ENCODE peak calls at places on chromosomes 4 and X, in six cellular contexts. One of them, this sample, is unnamed.

GRCh38 chr4:137531121-137531520 is 1.2 kb downstream of the PCDH18 start:
- DNase-seq in body of pancreas: no peak
- DNase-seq in sigmoid colon: no peak
- DNase-seq in suprapubic skin: no peak
- DNase-seq in tibial nerve: no peak
- DNase-seq in right lobe of liver: no peak
- DNase-seq in this sample: no peak

GRCh38 chrX:37879692-37880091 is 32.3 kb upstream of the DYNLT3 start:
- DNase-seq in sigmoid colon: no peak
- DNase-seq in right lobe of liver: no peak
- DNase-seq in suprapubic skin: no peak
- DNase-seq in tibial nerve: no peak
- DNase-seq in body of pancreas: no peak
- DNase-seq in this sample: no peak

GRCh38 chrX:149255860-149256259 is 249.2 kb downstream of the IDS start:
- DNase-seq in suprapubic skin: no peak
- DNase-seq in right lobe of liver: no peak
- DNase-seq in body of pancreas: no peak
- DNase-seq in sigmoid colon: no peak
- DNase-seq in tibial nerve: no peak
- DNase-seq in this sample: no peak

GRCh38 chrX:120291211-120291610 is 20.1 kb downstream of the TMEM255A start:
- DNase-seq in body of pancreas: no peak
- DNase-seq in right lobe of liver: no peak
- DNase-seq in sigmoid colon: no peak
- DNase-seq in tibial nerve: no peak
- DNase-seq in suprapubic skin: no peak
- DNase-seq in this sample: no peak

GRCh38 chr4:23929248-23929647 is 39.4 kb upstream of the PPARGC1A start:
- DNase-seq in body of pancreas: no peak
- DNase-seq in right lobe of liver: no peak
- DNase-seq in tibial nerve: no peak
- DNase-seq in suprapubic skin: no peak
- DNase-seq in sigmoid colon: no peak
- DNase-seq in this sample: no peak

GRCh38 chr4:94889961-94890360 is 132.2 kb downstream of the BMPR1B start:
- DNase-seq in sigmoid colon: no peak
- DNase-seq in body of pancreas: no peak
- DNase-seq in suprapubic skin: no peak
- DNase-seq in tibial nerve: no peak
- DNase-seq in right lobe of liver: no peak
- DNase-seq in this sample: no peak

GRCh38 chr4:8314691-8315255 is 45.2 kb downstream of the HTRA3 start:
- DNase-seq in right lobe of liver: peak; percentile 17
- DNase-seq in body of pancreas: peak; percentile 4
- DNase-seq in sigmoid colon: peak; percentile 35
- DNase-seq in suprapubic skin: peak; percentile 41
- DNase-seq in tibial nerve: no peak
- DNase-seq in this sample: no peak

GRCh38 chr4:152100378-152101201 is 339.8 kb upstream of the GATB start:
- DNase-seq in tibial nerve: no peak
- DNase-seq in sigmoid colon: no peak
- DNase-seq in right lobe of liver: no peak
- DNase-seq in body of pancreas: no peak
- DNase-seq in suprapubic skin: no peak
- DNase-seq in this sample: peak; percentile 38

GRCh38 chr4:185566972-185567749 is 31.9 kb upstream of the PDLIM3 start:
- DNase-seq in suprapubic skin: no peak
- DNase-seq in right lobe of liver: no peak
- DNase-seq in body of pancreas: peak; percentile 42
- DNase-seq in tibial nerve: no peak
- DNase-seq in sigmoid colon: peak; percentile 68
- DNase-seq in this sample: no peak

GRCh38 chr4:140150886-140151699 is 2.9 kb downstream of the MAML3 start:
- DNase-seq in body of pancreas: peak; percentile 89
- DNase-seq in right lobe of liver: peak; percentile 97
- DNase-seq in sigmoid colon: peak; percentile 96
- DNase-seq in tibial nerve: peak; percentile 78
- DNase-seq in suprapubic skin: peak; percentile 92
- DNase-seq in this sample: peak; percentile 87

GRCh38 chr4:7960790-7961655 is 21.4 kb upstream of the AFAP1 start:
- DNase-seq in tibial nerve: no peak
- DNase-seq in body of pancreas: peak; percentile 52
- DNase-seq in right lobe of liver: no peak
- DNase-seq in sigmoid colon: peak; percentile 94
- DNase-seq in suprapubic skin: no peak
- DNase-seq in this sample: no peak

GRCh38 chrX:119541188-119541587 is 24.0 kb downstream of the STEEP1 start:
- DNase-seq in body of pancreas: no peak
- DNase-seq in suprapubic skin: no peak
- DNase-seq in right lobe of liver: no peak
- DNase-seq in sigmoid colon: no peak
- DNase-seq in tibial nerve: no peak
- DNase-seq in this sample: no peak

GRCh38 chr4:116357758-116358157 is 727.6 kb downstream of the TRAM1L1 start:
- DNase-seq in body of pancreas: peak; percentile 79
- DNase-seq in right lobe of liver: peak; percentile 51
- DNase-seq in tibial nerve: no peak
- DNase-seq in sigmoid colon: no peak
- DNase-seq in suprapubic skin: no peak
- DNase-seq in this sample: peak; percentile 11

GRCh38 chr4:97942951-97943350 is 200.3 kb downstream of the STPG2 start:
- DNase-seq in sigmoid colon: no peak
- DNase-seq in tibial nerve: no peak
- DNase-seq in right lobe of liver: no peak
- DNase-seq in suprapubic skin: no peak
- DNase-seq in body of pancreas: no peak
- DNase-seq in this sample: no peak

GRCh38 chr4:187021436-187022205 is 298.0 kb upstream of the FAT1 start:
- DNase-seq in body of pancreas: no peak
- DNase-seq in sigmoid colon: no peak
- DNase-seq in suprapubic skin: no peak
- DNase-seq in tibial nerve: no peak
- DNase-seq in right lobe of liver: no peak
- DNase-seq in this sample: no peak

GRCh38 chr4:7978489-7978888 is 38.8 kb upstream of the AFAP1 start:
- DNase-seq in tibial nerve: no peak
- DNase-seq in suprapubic skin: no peak
- DNase-seq in right lobe of liver: no peak
- DNase-seq in sigmoid colon: no peak
- DNase-seq in body of pancreas: no peak
- DNase-seq in this sample: peak; percentile 77

GRCh38 chr4:108013332-108013731 is 23.6 kb downstream of the HADH start:
- DNase-seq in tibial nerve: no peak
- DNase-seq in right lobe of liver: no peak
- DNase-seq in body of pancreas: no peak
- DNase-seq in sigmoid colon: no peak
- DNase-seq in suprapubic skin: no peak
- DNase-seq in this sample: no peak

GRCh38 chr4:149823770-149824221 is 8.2 kb upstream of the IQCM start:
- DNase-seq in sigmoid colon: no peak
- DNase-seq in right lobe of liver: no peak
- DNase-seq in tibial nerve: no peak
- DNase-seq in body of pancreas: no peak
- DNase-seq in suprapubic skin: no peak
- DNase-seq in this sample: no peak

GRCh38 chr4:165094873-165095272 is 17.8 kb downstream of the TMEM192 start:
- DNase-seq in tibial nerve: no peak
- DNase-seq in sigmoid colon: no peak
- DNase-seq in suprapubic skin: no peak
- DNase-seq in right lobe of liver: no peak
- DNase-seq in body of pancreas: no peak
- DNase-seq in this sample: no peak

GRCh38 chr4:138348055-138348454 is 105.9 kb upstream of the SLC7A11 start:
- DNase-seq in tibial nerve: no peak
- DNase-seq in sigmoid colon: no peak
- DNase-seq in suprapubic skin: no peak
- DNase-seq in right lobe of liver: no peak
- DNase-seq in body of pancreas: no peak
- DNase-seq in this sample: no peak

GRCh38 chrX:141904262-141904661 is 568 bp downstream of the MAGEC1 start:
- DNase-seq in right lobe of liver: no peak
- DNase-seq in body of pancreas: no peak
- DNase-seq in sigmoid colon: no peak
- DNase-seq in suprapubic skin: no peak
- DNase-seq in tibial nerve: no peak
- DNase-seq in this sample: no peak

GRCh38 chrX:97399400-97399799 is 515.7 kb downstream of the RPA4 start:
- DNase-seq in body of pancreas: no peak
- DNase-seq in tibial nerve: no peak
- DNase-seq in sigmoid colon: no peak
- DNase-seq in right lobe of liver: no peak
- DNase-seq in suprapubic skin: no peak
- DNase-seq in this sample: no peak

GRCh38 chrX:48894891-48895290 is 2.7 kb downstream of the TIMM17B start:
- DNase-seq in tibial nerve: no peak
- DNase-seq in right lobe of liver: no peak
- DNase-seq in suprapubic skin: peak; percentile 35
- DNase-seq in body of pancreas: no peak
- DNase-seq in sigmoid colon: no peak
- DNase-seq in this sample: no peak

GRCh38 chrX:122880952-122881351 is 303.1 kb upstream of the GRIA3 start:
- DNase-seq in tibial nerve: no peak
- DNase-seq in suprapubic skin: no peak
- DNase-seq in right lobe of liver: no peak
- DNase-seq in sigmoid colon: no peak
- DNase-seq in body of pancreas: no peak
- DNase-seq in this sample: no peak

DNA sequence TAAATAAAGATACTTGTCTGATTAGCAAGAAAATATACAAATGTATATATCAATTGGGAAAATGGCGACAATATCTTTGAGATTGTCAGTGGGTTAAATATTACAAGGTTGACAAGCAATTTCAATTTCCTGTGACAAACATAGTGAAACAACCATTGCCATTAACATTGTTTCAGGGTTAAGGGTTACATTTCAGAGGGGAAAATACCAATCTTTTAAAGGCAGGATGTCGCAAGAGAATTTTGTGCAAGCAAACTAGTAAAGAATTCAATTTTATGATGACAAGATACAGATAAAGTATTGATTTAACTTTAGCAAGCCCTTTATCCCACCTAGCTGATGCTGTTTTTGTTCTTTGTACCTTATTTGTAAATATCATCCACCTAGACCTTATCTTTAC is 305.8 kb upstream of the GRIA3 start:
- DNase-seq in suprapubic skin: no peak
- DNase-seq in body of pancreas: no peak
- DNase-seq in right lobe of liver: no peak
- DNase-seq in tibial nerve: no peak
- DNase-seq in sigmoid colon: no peak
- DNase-seq in this sample: no peak
- TF ChIP-seq POLR2A in suprapubic skin: no peak
- TF ChIP-seq POLR2A in body of pancreas: no peak
- TF ChIP-seq POLR2A in right lobe of liver: no peak
- TF ChIP-seq POLR2A in tibial nerve: no peak
- TF ChIP-seq POLR2A in sigmoid colon: no peak
- TF ChIP-seq POLR2A in this sample: no peak

GRCh38 chrX:130268500-130269170 is at the start of gene ZNF280C:
- DNase-seq in suprapubic skin: peak; percentile 90
- DNase-seq in tibial nerve: peak; percentile 49
- DNase-seq in body of pancreas: peak; percentile 89
- DNase-seq in sigmoid colon: peak; percentile 94
- DNase-seq in right lobe of liver: peak; percentile 85
- DNase-seq in this sample: peak; percentile 92
- TF ChIP-seq POLR2A in suprapubic skin: peak; percentile 24
- TF ChIP-seq POLR2A in tibial nerve: peak; percentile 32
- TF ChIP-seq POLR2A in body of pancreas: peak; percentile 91
- TF ChIP-seq POLR2A in sigmoid colon: peak; percentile 45
- TF ChIP-seq POLR2A in right lobe of liver: peak; percentile 78
- TF ChIP-seq POLR2A in this sample: peak; percentile 83

DNA sequence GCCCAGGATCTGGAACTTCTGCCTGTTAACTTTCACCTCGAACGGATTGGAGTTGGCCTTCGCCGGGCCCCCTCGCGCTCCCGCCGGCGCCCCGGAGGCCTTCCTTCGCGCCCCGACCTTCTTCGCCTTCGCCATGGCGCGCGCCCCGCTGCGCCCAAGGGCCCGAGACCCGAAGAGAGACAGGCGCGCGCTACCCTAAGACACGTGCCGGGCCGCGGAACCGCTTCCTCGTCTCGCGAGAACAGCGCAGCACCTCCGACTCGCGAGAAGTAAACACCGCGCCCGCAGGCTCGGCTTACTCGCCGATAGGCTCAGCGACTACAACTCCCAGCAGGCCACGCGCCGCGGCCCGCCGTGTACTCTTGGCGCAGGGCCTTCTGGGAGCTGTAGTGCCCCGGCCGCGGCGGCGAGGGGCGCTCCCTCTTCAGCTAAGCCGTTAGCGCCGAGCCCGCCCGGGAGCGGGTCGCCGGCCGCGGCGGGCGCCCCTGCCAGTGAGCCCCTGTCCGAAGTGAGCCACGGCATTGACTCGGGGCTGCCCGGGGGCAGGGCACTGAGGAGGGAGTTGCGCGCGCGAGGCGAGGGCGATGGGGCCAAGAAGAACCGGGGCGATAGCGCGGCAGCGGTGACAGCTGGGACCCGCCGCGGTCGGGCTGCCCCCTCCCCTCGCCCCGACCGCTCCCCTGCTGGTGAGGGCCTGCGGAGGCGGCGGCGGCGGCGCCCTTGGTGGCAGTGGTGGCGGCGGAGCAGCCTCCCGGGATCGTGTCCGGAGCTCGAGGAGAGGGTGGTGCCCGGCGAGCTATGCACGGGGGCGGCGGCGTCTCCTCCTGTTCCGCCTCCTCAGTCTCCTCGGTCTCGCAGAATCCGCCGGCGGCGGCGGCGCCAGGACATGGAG is at the start of the genes GRK4 and NOP14:
- DNase-seq in body of pancreas: peak; percentile 99
- DNase-seq in sigmoid colon: peak; percentile 99
- DNase-seq in tibial nerve: peak; percentile 96
- DNase-seq in suprapubic skin: peak; percentile 99
- DNase-seq in right lobe of liver: peak; percentile 99
- DNase-seq in this sample: peak; percentile 98
- TF ChIP-seq POLR2A in body of pancreas: peak; percentile 73
- TF ChIP-seq POLR2A in sigmoid colon: peak; percentile 18
- TF ChIP-seq POLR2A in tibial nerve: peak; percentile 6
- TF ChIP-seq POLR2A in suprapubic skin: no peak
- TF ChIP-seq POLR2A in right lobe of liver: peak; percentile 72
- TF ChIP-seq POLR2A in this sample: peak; percentile 72

GRCh38 chr4:41435509-41435908 is 102.4 kb upstream of the LIMCH1 start:
- DNase-seq in right lobe of liver: no peak
- DNase-seq in sigmoid colon: no peak
- DNase-seq in suprapubic skin: no peak
- DNase-seq in tibial nerve: no peak
- DNase-seq in body of pancreas: no peak
- DNase-seq in this sample: no peak

GRCh38 chr4:41433361-41433760 is 104.6 kb upstream of the LIMCH1 start:
- DNase-seq in suprapubic skin: no peak
- DNase-seq in body of pancreas: no peak
- DNase-seq in sigmoid colon: no peak
- DNase-seq in right lobe of liver: no peak
- DNase-seq in tibial nerve: no peak
- DNase-seq in this sample: no peak

GRCh38 chr4:41438564-41438963 is 99.4 kb upstream of the LIMCH1 start:
- DNase-seq in sigmoid colon: no peak
- DNase-seq in suprapubic skin: peak; percentile 72
- DNase-seq in right lobe of liver: no peak
- DNase-seq in body of pancreas: no peak
- DNase-seq in tibial nerve: no peak
- DNase-seq in this sample: no peak

GRCh38 chr4:41437264-41437566 is 100.7 kb upstream of the LIMCH1 start:
- DNase-seq in tibial nerve: no peak
- DNase-seq in body of pancreas: no peak
- DNase-seq in right lobe of liver: no peak
- DNase-seq in sigmoid colon: no peak
- DNase-seq in suprapubic skin: no peak
- DNase-seq in this sample: no peak

GRCh38 chr4:41436365-41437263 is 101.3 kb upstream of the LIMCH1 start:
- DNase-seq in right lobe of liver: no peak
- DNase-seq in suprapubic skin: no peak
- DNase-seq in tibial nerve: no peak
- DNase-seq in body of pancreas: no peak
- DNase-seq in sigmoid colon: no peak
- DNase-seq in this sample: no peak
- TF ChIP-seq POLR2A in right lobe of liver: no peak
- TF ChIP-seq POLR2A in suprapubic skin: no peak
- TF ChIP-seq POLR2A in tibial nerve: no peak
- TF ChIP-seq POLR2A in body of pancreas: no peak
- TF ChIP-seq POLR2A in sigmoid colon: no peak
- TF ChIP-seq POLR2A in this sample: no peak

This sample was measured in transverse colon.